ENCODE peak calls at places on chromosomes 3 and 15, in nine cellular contexts. One of them, this sample, is unnamed. For H3K36me3, the result is how much of the 10 kb centered on the place peaks cover.

GRCh38 chr15:51424780-51425179 is 83.3 kb downstream of the GLDN start:
- DNase-seq in ovary: no peak
- DNase-seq in body of pancreas: no peak
- DNase-seq in H1: no peak
- DNase-seq in right lobe of liver: no peak
- DNase-seq in uterus: no peak
- DNase-seq in prostate gland: no peak
- DNase-seq in IMR-90: no peak
- DNase-seq in heart left ventricle: no peak
- DNase-seq in this sample: no peak

GRCh38 chr3:170309044-170309443 is 48.5 kb upstream of the SKIL start:
- DNase-seq in IMR-90: peak
- DNase-seq in heart left ventricle: no peak
- DNase-seq in body of pancreas: no peak
- DNase-seq in right lobe of liver: no peak
- DNase-seq in ovary: no peak
- DNase-seq in prostate gland: no peak
- DNase-seq in H1: no peak
- DNase-seq in uterus: no peak
- DNase-seq in this sample: no peak

GRCh38 chr15:34341922-34342736 is 807 bp downstream of the NOP10 start:
- DNase-seq in right lobe of liver: no peak
- DNase-seq in prostate gland: no peak
- DNase-seq in body of pancreas: no peak
- DNase-seq in ovary: no peak
- DNase-seq in IMR-90: no peak
- DNase-seq in uterus: no peak
- DNase-seq in heart left ventricle: no peak
- DNase-seq in H1: no peak
- DNase-seq in this sample: no peak

GRCh38 chr3:188819939-188820338 is 351.8 kb upstream of the TPRG1 start:
- DNase-seq in right lobe of liver: no peak
- DNase-seq in heart left ventricle: no peak
- DNase-seq in body of pancreas: no peak
- DNase-seq in uterus: peak
- DNase-seq in IMR-90: peak
- DNase-seq in H1: no peak
- DNase-seq in ovary: no peak
- DNase-seq in prostate gland: no peak
- DNase-seq in this sample: no peak

GRCh38 chr3:5016218-5017161 is 37.3 kb downstream of the BHLHE40 start:
- DNase-seq in IMR-90: peak
- DNase-seq in uterus: no peak
- DNase-seq in ovary: no peak
- DNase-seq in H1: no peak
- DNase-seq in right lobe of liver: no peak
- DNase-seq in prostate gland: no peak
- DNase-seq in body of pancreas: peak
- DNase-seq in heart left ventricle: peak
- DNase-seq in this sample: peak

GRCh38 chr3:31522152-31522551 is 10.6 kb upstream of the STT3B start:
- DNase-seq in body of pancreas: no peak
- DNase-seq in ovary: no peak
- DNase-seq in uterus: no peak
- DNase-seq in H1: no peak
- DNase-seq in heart left ventricle: no peak
- DNase-seq in IMR-90: no peak
- DNase-seq in prostate gland: no peak
- DNase-seq in right lobe of liver: no peak
- DNase-seq in this sample: no peak

GRCh38 chr15:64247906-64248541 is 85.2 kb upstream of the PPIB start:
- DNase-seq in right lobe of liver: no peak
- DNase-seq in prostate gland: peak
- DNase-seq in ovary: no peak
- DNase-seq in body of pancreas: peak
- DNase-seq in uterus: no peak
- DNase-seq in IMR-90: peak
- DNase-seq in heart left ventricle: no peak
- DNase-seq in H1: peak
- DNase-seq in this sample: no peak

GRCh38 chr15:25905140-25905539 is 42.0 kb upstream of the ATP10A start:
- DNase-seq in body of pancreas: no peak
- DNase-seq in ovary: no peak
- DNase-seq in right lobe of liver: no peak
- DNase-seq in uterus: no peak
- DNase-seq in prostate gland: no peak
- DNase-seq in heart left ventricle: no peak
- DNase-seq in IMR-90: peak
- DNase-seq in H1: no peak
- DNase-seq in this sample: no peak

GRCh38 chr3:72949016-72949415 is 47.6 kb upstream of the PPP4R2 start:
- DNase-seq in heart left ventricle: no peak
- DNase-seq in H1: no peak
- DNase-seq in IMR-90: no peak
- DNase-seq in uterus: no peak
- DNase-seq in ovary: no peak
- DNase-seq in prostate gland: no peak
- DNase-seq in body of pancreas: no peak
- DNase-seq in right lobe of liver: peak
- DNase-seq in this sample: no peak

DNA sequence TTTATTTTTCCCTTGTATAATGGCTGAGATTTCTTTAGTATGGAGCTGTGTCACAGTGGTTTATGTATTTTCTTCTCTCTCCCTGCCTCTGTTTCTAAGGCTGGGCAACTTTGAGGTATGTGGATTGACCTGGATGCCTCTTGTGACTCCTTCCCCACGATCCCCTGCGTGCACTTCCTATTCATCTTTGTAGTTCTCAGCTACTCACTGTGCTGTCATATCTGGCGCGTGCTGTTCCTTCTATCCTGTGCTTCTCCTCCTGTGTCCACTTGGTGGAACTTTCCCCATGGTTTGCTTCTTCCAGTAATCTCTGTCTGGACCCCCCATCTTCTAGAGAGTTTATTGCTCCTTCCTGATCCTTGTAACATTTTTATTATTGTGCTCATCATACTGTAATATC is 97.3 kb downstream of the AKAP13 start:
- DNase-seq in H1: no peak
- DNase-seq in prostate gland: no peak
- DNase-seq in uterus: no peak
- DNase-seq in body of pancreas: no peak
- DNase-seq in ovary: no peak
- DNase-seq in right lobe of liver: no peak
- DNase-seq in IMR-90: peak
- DNase-seq in heart left ventricle: no peak
- DNase-seq in this sample: no peak
- TF ChIP-seq CTCF in H1: no peak
- TF ChIP-seq CTCF in prostate gland: no peak
- TF ChIP-seq CTCF in uterus: no peak
- TF ChIP-seq CTCF in body of pancreas: no peak
- TF ChIP-seq CTCF in ovary: no peak
- TF ChIP-seq CTCF in right lobe of liver: no peak
- TF ChIP-seq CTCF in IMR-90: no peak
- TF ChIP-seq CTCF in heart left ventricle: no peak
- TF ChIP-seq CTCF in this sample: no peak

DNA sequence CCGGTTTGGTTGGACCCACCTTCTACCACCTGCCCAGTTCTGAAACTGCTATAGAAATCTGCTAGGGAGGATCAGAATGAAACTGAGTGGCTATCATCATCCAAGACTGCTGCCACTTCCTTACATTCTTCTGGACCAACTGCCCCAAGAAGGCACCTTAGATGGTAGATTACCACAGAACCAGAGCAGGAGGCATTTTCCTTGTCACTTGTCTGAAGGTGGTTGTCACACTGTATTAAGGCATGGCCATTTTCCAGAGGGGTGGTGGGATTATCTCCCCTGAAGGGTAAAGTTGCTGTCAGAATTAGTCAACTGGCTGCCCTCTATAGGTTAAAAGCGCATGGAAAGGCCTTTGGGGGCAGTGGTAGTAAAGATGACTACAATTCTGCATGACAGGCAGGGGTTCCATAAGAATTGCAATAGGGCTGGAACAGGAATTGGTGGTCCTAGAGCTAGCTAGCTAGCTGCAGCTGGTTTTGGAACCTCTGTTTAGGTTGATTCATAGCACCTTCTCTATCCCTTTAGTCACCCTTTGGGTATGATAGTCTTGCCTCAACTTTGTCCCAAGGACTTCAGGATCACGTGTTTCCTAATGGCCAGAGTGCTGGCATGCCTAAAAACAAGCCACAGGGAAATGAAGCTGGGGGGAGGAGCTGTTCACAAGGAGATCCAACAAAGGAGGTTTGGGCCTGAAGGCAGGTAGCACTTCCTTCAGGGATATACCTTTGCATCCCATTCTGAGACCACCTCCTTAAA is 4.8 kb upstream of the CSPG5 start:
- DNase-seq in body of pancreas: no peak
- DNase-seq in IMR-90: peak
- DNase-seq in ovary: no peak
- DNase-seq in prostate gland: no peak
- DNase-seq in right lobe of liver: no peak
- DNase-seq in heart left ventricle: no peak
- DNase-seq in uterus: no peak
- DNase-seq in H1: no peak
- DNase-seq in this sample: no peak
- TF ChIP-seq POLR2A in body of pancreas: no peak
- TF ChIP-seq POLR2A in IMR-90: no peak
- TF ChIP-seq POLR2A in ovary: no peak
- TF ChIP-seq POLR2A in prostate gland: no peak
- TF ChIP-seq POLR2A in right lobe of liver: no peak
- TF ChIP-seq POLR2A in heart left ventricle: no peak
- TF ChIP-seq POLR2A in uterus: no peak
- TF ChIP-seq POLR2A in H1: no peak
- TF ChIP-seq POLR2A in this sample: no peak

GRCh38 chr3:53122255-53122932 is 7.8 kb downstream of the RFT1 start:
- DNase-seq in heart left ventricle: no peak
- DNase-seq in right lobe of liver: no peak
- DNase-seq in H1: no peak
- DNase-seq in IMR-90: no peak
- DNase-seq in body of pancreas: no peak
- DNase-seq in prostate gland: no peak
- DNase-seq in ovary: no peak
- DNase-seq in uterus: no peak
- DNase-seq in this sample: no peak
- H3K36me3 ChIP-seq in heart left ventricle: half or more
- H3K36me3 ChIP-seq in right lobe of liver: under half
- H3K36me3 ChIP-seq in H1: under half
- H3K36me3 ChIP-seq in IMR-90: half or more
- H3K36me3 ChIP-seq in body of pancreas: under half
- H3K36me3 ChIP-seq in prostate gland: under half
- H3K36me3 ChIP-seq in ovary: under half
- H3K36me3 ChIP-seq in uterus: under half
- H3K36me3 ChIP-seq in this sample: half or more

GRCh38 chr3:8755564-8756237 is 13.7 kb downstream of the OXTR start:
- DNase-seq in right lobe of liver: no peak
- DNase-seq in IMR-90: no peak
- DNase-seq in prostate gland: no peak
- DNase-seq in heart left ventricle: no peak
- DNase-seq in ovary: no peak
- DNase-seq in uterus: no peak
- DNase-seq in body of pancreas: no peak
- DNase-seq in H1: no peak
- DNase-seq in this sample: no peak
- TF ChIP-seq CTCF in right lobe of liver: no peak
- TF ChIP-seq CTCF in IMR-90: peak
- TF ChIP-seq CTCF in prostate gland: no peak
- TF ChIP-seq CTCF in heart left ventricle: no peak
- TF ChIP-seq CTCF in ovary: no peak
- TF ChIP-seq CTCF in uterus: no peak
- TF ChIP-seq CTCF in body of pancreas: no peak
- TF ChIP-seq CTCF in H1: peak
- TF ChIP-seq CTCF in this sample: no peak

DNA sequence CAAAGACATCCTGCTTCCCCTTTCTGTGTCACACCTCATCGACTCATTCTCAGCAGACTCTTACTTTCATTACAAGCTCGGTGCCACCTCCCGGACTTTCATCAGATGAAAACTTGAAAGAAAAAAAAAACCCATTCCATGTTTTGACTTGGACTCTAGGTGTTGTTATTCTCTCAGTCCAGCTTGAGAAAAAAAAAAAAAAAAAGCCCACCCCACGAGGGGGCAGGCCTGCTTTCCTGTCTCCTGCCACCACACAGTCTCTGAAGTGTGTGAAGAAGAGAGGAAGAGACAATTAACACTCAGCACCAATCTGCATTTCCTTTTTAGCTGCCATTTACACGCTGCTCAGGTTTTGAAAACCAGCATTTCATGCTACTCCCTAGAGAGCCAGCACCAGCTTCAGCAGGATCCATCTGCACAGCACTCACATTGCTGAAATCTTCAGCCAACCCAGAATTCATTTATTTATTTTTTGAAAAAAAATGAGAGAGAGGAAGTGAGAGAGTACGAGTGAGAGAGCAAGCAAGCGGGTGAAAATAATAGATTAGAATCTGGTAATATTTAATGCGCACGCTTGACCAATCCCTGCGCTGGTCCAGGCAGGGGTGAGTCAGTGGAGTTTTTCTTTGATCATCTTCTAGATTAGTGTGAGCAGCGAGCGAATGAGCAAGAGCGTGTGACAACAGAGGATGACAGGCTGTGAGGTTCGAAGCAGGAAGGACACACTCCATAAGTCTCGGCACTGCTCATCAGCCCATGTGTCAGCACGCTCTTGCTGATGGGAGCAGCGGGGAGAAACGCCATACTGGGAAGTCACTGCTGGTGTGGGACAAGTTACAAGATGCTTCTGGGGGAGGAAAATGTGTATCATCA is 23.5 kb downstream of the ZNF80 start:
- DNase-seq in right lobe of liver: no peak
- DNase-seq in ovary: no peak
- DNase-seq in body of pancreas: no peak
- DNase-seq in uterus: no peak
- DNase-seq in prostate gland: no peak
- DNase-seq in heart left ventricle: no peak
- DNase-seq in H1: peak
- DNase-seq in IMR-90: peak
- DNase-seq in this sample: peak
- TF ChIP-seq POLR2A in right lobe of liver: no peak
- TF ChIP-seq POLR2A in ovary: no peak
- TF ChIP-seq POLR2A in body of pancreas: no peak
- TF ChIP-seq POLR2A in uterus: no peak
- TF ChIP-seq POLR2A in prostate gland: no peak
- TF ChIP-seq POLR2A in heart left ventricle: no peak
- TF ChIP-seq POLR2A in H1: no peak
- TF ChIP-seq POLR2A in IMR-90: no peak
- TF ChIP-seq POLR2A in this sample: peak

DNA sequence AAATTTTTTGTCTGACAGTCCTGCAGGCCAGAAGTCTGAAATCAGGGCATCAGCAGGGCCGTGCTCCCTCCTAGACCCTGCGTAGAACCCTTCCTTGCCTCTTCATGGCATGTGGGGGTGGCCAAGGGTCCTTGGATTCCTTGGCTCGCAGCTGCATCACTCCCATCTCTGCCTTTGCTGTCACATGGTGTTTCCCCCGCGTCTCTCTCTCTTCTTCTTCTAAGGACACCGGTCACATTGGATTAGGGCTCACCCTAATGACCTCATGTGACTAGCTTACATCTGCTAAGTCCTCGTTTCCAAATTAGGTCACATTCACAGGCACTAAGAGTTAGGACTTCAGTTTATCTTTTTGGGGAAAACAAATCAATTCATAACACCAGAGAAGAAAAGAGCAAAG is 12.0 kb downstream of the SLCO3A1 start:
- DNase-seq in IMR-90: no peak
- DNase-seq in uterus: no peak
- DNase-seq in body of pancreas: no peak
- DNase-seq in H1: no peak
- DNase-seq in prostate gland: no peak
- DNase-seq in right lobe of liver: no peak
- DNase-seq in ovary: no peak
- DNase-seq in heart left ventricle: no peak
- DNase-seq in this sample: no peak
- H3K36me3 ChIP-seq in IMR-90: under half
- H3K36me3 ChIP-seq in uterus: under half
- H3K36me3 ChIP-seq in body of pancreas: under half
- H3K36me3 ChIP-seq in H1: under half
- H3K36me3 ChIP-seq in prostate gland: under half
- H3K36me3 ChIP-seq in right lobe of liver: under half
- H3K36me3 ChIP-seq in ovary: under half
- H3K36me3 ChIP-seq in heart left ventricle: under half
- H3K36me3 ChIP-seq in this sample: under half

This sample was measured in spleen.